ENCODE peak calls at places on chromosome 9, in eight cellular contexts. G, S, I, L, U, T, Y and W are unnamed samples.

GRCh38 chr9:93028448-93029006 is 30.0 kb upstream of the SUSD3 start:
- DNase-seq in I (peak), S (peak), G (no peak), Y (no peak), U (no peak), T (no peak), L (no peak), W (no peak)

GRCh38 chr9:96109718-96110351 is 192.1 kb downstream of the HSD17B3 start:
- DNase-seq in I (peak), Y (no peak), T (peak), S (no peak), G (no peak), U (no peak), L (no peak), W (peak)

GRCh38 chr9:81374459-81374858 is 314.9 kb downstream of the TLE1 start:
- DNase-seq in L (no peak), Y (no peak), I (no peak), T (no peak), U (no peak), S (peak), G (no peak), W (no peak)

GRCh38 chr9:85263288-85263687 is 478.5 kb downstream of the AGTPBP1 start:
- DNase-seq in U (no peak), L (no peak), G (no peak), I (no peak), S (no peak), Y (no peak), T (no peak), W (no peak)

GRCh38 chr9:132548971-132549649 is 33.3 kb upstream of the BARHL1 start:
- DNase-seq in G (no peak), S (no peak), L (no peak), T (no peak), U (peak), I (peak), Y (no peak), W (no peak)

GRCh38 chr9:134190232-134191121 is 26.1 kb upstream of the RNU6ATAC start:
- DNase-seq in Y (no peak), T (no peak), G (no peak), L (peak), S (no peak), U (peak), I (no peak), W (no peak)

GRCh38 chr9:13228431-13228830 is 51.1 kb downstream of the MPDZ start:
- DNase-seq in S (no peak), L (no peak), Y (no peak), G (no peak), T (peak), U (no peak), I (no peak), W (no peak)

GRCh38 chr9:75299324-75299723 is 211.0 kb downstream of the OSTF1 start:
- DNase-seq in T (no peak), L (no peak), I (no peak), U (no peak), S (peak), G (peak), Y (no peak), W (peak)

GRCh38 chr9:129697956-129698757 is 32.7 kb downstream of the PRRX2 start:
- DNase-seq in T (no peak), I (peak), Y (peak), U (no peak), S (no peak), G (no peak), L (no peak), W (peak)

GRCh38 chr9:124040186-124040920 is 28.8 kb downstream of the LHX2 start:
- DNase-seq in U (no peak), S (no peak), I (peak), Y (peak), L (no peak), G (no peak), T (peak), W (peak)

GRCh38 chr9:134408939-134409737 is 82.9 kb downstream of the RXRA start:
- DNase-seq in I (no peak), T (no peak), Y (no peak), S (no peak), L (no peak), G (no peak), U (no peak), W (no peak)

GRCh38 chr9:103928452-103928851 is 165.7 kb upstream of the SMC2 start:
- DNase-seq in T (no peak), Y (no peak), U (no peak), G (peak), I (peak), S (no peak), L (no peak), W (no peak)

GRCh38 chr9:133738039-133738805 is at the start of gene SARDH:
- DNase-seq in T (peak), S (peak), L (peak), Y (peak), G (no peak), I (peak), U (peak), W (peak)

GRCh38 chr9:87271696-87272477 is 225.8 kb upstream of the DAPK1 start:
- DNase-seq in G (no peak), L (no peak), U (no peak), Y (no peak), I (no peak), S (peak), T (peak), W (no peak)

GRCh38 chr9:138048184-138048583 is 170.6 kb downstream of the CACNA1B start:
- DNase-seq in L (peak), T (no peak), Y (peak), S (no peak), I (no peak), U (no peak), G (no peak), W (no peak)

GRCh38 chr9:123997665-123998277 is 13.8 kb upstream of the LHX2 start:
- DNase-seq in G (no peak), S (peak), T (peak), L (peak), Y (peak), U (peak), I (peak), W (no peak)

GRCh38 chr9:101671567-101671966 is 66.9 kb downstream of the GRIN3A start:
- DNase-seq in U (no peak), I (no peak), S (no peak), Y (no peak), G (no peak), L (no peak), T (no peak), W (no peak)

GRCh38 chr9:84125046-84125445 is 144.4 kb downstream of the RMI1 start:
- DNase-seq in G (no peak), Y (no peak), T (no peak), S (no peak), U (no peak), L (no peak), I (no peak), W (no peak)

GRCh38 chr9:80049096-80049495 is 477.3 kb downstream of the TLE4 start:
- DNase-seq in Y (peak), L (no peak), T (peak), U (no peak), G (no peak), I (no peak), S (no peak), W (no peak)

GRCh38 chr9:17824191-17824926 is 245.5 kb downstream of the SH3GL2 start:
- DNase-seq in L (no peak), G (no peak), T (peak), I (peak), Y (peak), U (no peak), S (no peak), W (peak)

GRCh38 chr9:80213613-80214012 is 641.8 kb downstream of the TLE4 start:
- DNase-seq in L (no peak), T (no peak), G (no peak), U (peak), I (no peak), S (no peak), Y (no peak), W (no peak)

GRCh38 chr9:92609142-92609500 is 60.8 kb downstream of the IPPK start:
- DNase-seq in I (peak), T (no peak), L (no peak), U (no peak), S (no peak), Y (peak), G (no peak), W (peak)

GRCh38 chr9:33341182-33341581 is 50.9 kb downstream of the NFX1 start:
- DNase-seq in S (no peak), Y (no peak), I (no peak), U (no peak), T (no peak), G (no peak), L (no peak), W (no peak)

GRCh38 chr9:84761137-84761808 is 91.7 kb downstream of the NTRK2 start:
- DNase-seq in L (no peak), Y (no peak), T (no peak), S (peak), I (no peak), U (no peak), G (no peak), W (no peak)

GRCh38 chr9:11158676-11159075 is 545.9 kb upstream of the PTPRD start:
- DNase-seq in T (no peak), S (no peak), G (no peak), U (no peak), L (no peak), I (no peak), Y (no peak), W (no peak)

GRCh38 chr9:93134018-93134739 is at the start of gene NINJ1:
- DNase-seq in L (peak), I (peak), T (peak), Y (peak), G (peak), S (peak), U (peak), W (peak)

GRCh38 chr9:73176450-73176875 is 24.8 kb downstream of the ANXA1 start:
- DNase-seq in S (no peak), T (no peak), I (peak), U (peak), G (peak), Y (no peak), L (no peak), W (peak)

GRCh38 chr9:129828969-129829368 is 5.0 kb upstream of the TOR1A start:
- DNase-seq in U (no peak), S (no peak), L (no peak), G (no peak), Y (no peak), I (no peak), T (no peak), W (no peak)

GRCh38 chr9:114272739-114273431 is 50.0 kb upstream of the ORM1 start:
- DNase-seq in S (no peak), G (no peak), L (peak), Y (no peak), U (peak), I (no peak), T (no peak), W (no peak)

DNA sequence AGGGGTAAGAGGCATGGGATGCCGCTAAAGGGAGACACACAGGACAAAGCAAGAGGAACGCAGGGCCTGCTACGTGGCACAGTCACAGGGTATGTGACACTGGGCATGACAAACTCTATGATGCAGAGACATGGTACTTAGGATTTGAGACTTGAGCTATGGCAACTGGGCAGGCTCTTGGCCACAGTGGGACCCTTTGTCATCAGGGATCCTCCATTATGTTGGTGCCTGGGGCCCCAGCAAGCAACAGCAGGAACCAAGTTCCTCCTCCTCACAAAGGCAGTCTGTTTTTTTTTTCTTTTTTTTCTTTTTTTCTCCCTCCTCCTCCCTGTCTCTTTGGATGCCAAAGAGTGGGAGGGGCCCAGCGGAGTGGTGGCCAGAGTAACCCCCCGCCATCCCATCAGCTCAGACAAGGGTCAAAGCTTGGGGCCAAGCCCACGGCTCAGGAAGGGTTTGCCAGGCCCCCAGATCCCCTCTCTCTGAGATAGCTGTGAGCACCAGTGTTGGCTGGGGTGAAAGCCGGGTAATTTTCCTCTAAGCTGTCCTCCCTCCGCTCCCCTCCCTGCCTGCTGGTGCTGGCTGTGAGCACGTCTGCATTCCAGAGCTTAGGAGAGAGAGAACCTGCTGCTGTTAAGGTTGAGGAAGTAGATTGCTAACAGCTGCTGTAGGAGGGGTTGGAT is 21.1 kb downstream of the GSN start:
- DNase-seq in G (peak), T (peak), U (peak), S (no peak), I (peak), Y (peak), L (peak), W (peak)
- H3K4me3 ChIP-seq in G (no peak), T (no peak), U (no peak), S (no peak), I (no peak), Y (peak), L (peak), W (peak)

GRCh38 chr9:89978185-89978584 is 373.4 kb downstream of the GADD45G start:
- DNase-seq in T (peak), L (no peak), I (peak), G (peak), S (no peak), Y (peak), U (no peak), W (peak)
- TF ChIP-seq CTCF in T (no peak), L (peak), I (peak), G (no peak), S (no peak), Y (peak), U (peak), W (peak)

GRCh38 chr9:37034938-37035471 is 937 bp upstream of the PAX5 start:
- DNase-seq in U (no peak), I (no peak), G (no peak), L (no peak), T (no peak), S (peak), Y (peak), W (no peak)

GRCh38 chr9:37034320-37034937 is 361 bp upstream of the PAX5 start:
- DNase-seq in Y (peak), L (no peak), U (no peak), I (no peak), S (peak), T (no peak), G (no peak), W (no peak)

GRCh38 chr9:37037137-37037743 is 3.2 kb upstream of the PAX5 start:
- DNase-seq in L (no peak), Y (peak), T (no peak), U (no peak), I (no peak), G (no peak), S (peak), W (no peak)

GRCh38 chr9:37036237-37037136 is 2.4 kb upstream of the PAX5 start:
- DNase-seq in Y (peak), S (peak), T (peak), U (peak), G (no peak), I (peak), L (peak), W (peak)

DNA sequence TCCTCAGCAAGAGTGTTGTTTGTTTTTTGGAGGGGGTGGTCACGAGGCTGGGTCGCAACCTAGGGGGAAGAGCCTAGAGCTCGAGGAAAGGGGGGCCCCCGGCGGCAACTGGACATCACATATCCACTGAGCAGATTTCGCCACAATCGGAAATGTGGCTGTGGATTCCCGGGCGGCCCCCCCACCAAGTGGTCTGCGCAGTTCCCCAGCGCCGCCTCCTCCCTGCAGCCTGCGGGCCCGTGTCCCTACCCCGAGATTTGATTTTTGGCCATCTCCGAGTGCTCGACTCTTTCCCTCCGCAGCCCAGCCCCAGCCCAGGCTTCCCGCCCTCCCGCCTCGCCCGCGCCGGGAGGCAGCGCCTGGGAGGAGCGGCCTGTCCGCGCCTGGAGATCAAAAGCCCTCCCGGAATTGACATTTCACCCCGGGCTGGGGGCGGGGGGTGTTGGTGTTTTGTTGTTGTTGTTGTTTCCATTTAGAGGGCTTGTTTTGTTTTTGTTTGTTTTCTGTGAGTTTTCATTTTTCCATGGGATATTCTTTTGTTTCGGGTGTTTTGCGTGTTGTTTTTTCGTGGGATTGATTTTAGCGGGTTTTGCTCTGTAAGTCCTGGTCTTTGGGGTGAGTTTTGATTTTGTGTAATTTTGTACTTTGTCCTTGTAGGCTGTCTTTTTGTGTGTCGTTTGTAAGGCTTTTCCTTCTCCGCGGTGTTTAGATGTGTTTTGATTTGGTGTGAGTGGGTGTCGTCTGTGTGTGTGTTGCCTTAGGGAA is 1.6 kb upstream of the PAX5 start:
- DNase-seq in Y (peak), T (no peak), L (no peak), S (peak), U (no peak), G (no peak), I (no peak), W (peak)
- H3K4me3 ChIP-seq in Y (peak), T (no peak), L (no peak), S (peak), U (no peak), G (peak), I (peak), W (no peak)

DNA sequence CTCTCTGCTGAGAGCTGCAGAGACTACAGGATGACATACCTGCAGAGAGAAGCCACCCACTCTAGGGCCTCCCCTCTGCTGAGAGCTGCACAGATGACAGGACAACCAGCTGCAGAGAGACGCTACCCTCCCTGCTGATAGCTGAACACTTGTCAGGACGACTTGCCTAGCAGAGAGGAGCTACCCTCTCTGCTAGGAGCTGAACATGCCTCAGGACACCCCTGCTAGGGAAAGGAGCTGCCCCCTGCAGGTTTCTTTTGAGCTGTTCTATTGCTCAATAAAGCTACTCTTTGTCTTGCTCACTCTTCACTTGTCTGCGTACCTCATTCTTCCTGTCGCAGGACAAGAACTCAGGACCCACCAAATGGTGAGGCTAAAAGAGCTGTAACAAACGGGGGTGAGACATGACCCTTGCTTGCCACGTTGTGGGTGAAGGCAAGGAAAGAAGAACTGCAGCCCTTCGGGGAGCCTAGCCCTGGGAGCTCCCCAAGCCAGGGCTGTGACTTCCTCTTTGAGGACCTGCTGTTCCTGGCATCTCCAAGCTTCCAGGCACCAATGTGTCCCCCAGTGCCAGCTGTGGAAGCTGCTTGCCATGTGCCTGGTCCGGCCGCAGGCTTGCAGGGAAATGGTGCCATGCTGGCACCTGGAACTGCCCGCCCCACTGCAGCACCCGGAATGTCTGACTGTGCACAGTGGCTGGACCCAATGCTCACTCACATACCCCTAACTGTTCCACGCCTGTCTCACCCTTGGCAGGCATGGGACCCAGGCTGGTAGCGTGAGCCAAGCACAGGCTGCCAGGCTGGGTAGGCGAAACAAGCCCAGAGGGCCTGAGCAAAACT is 5.1 kb upstream of the TESK1 start:
- DNase-seq in T (no peak), L (no peak), Y (peak), G (peak), S (no peak), I (no peak), U (no peak), W (no peak)
- TF ChIP-seq CTCF in T (no peak), L (no peak), Y (peak), G (no peak), S (no peak), I (peak), U (peak), W (peak)

GRCh38 chr9:22392523-22392922 is 54.1 kb upstream of the DMRTA1 start:
- DNase-seq in I (no peak), U (no peak), G (no peak), S (no peak), T (no peak), Y (no peak), L (no peak), W (no peak)
- H3K4me3 ChIP-seq in I (no peak), U (no peak), G (no peak), S (no peak), T (no peak), Y (no peak), L (no peak), W (no peak)

GRCh38 chr9:15211160-15211993 is 95.6 kb downstream of the TTC39B start:
- DNase-seq in I (peak), S (peak), L (no peak), T (peak), U (no peak), G (peak), Y (peak), W (peak)
- TF ChIP-seq CTCF in I (peak), S (peak), L (peak), T (peak), U (peak), G (peak), Y (peak), W (peak)